ENCODE peak calls at places on chromosomes 7 and 10, in five cellular contexts. One of them, this sample, is unnamed.

GRCh38 chr10:71725998-71726672 is 6.6 kb upstream of the C10orf105 start:
- DNase-seq in IMR-90: peak
- DNase-seq in psoas muscle: no peak
- DNase-seq in AG10803: peak
- DNase-seq in Peyer's patch: no peak
- DNase-seq in this sample: no peak

GRCh38 chr7:106659369-106659962 is 1.5 kb downstream of the CCDC71L start:
- DNase-seq in IMR-90: peak
- DNase-seq in AG10803: peak
- DNase-seq in Peyer's patch: no peak
- DNase-seq in psoas muscle: no peak
- DNase-seq in this sample: peak

GRCh38 chr7:22480523-22481075 is 19.4 kb downstream of the STEAP1B start:
- DNase-seq in psoas muscle: no peak
- DNase-seq in AG10803: no peak
- DNase-seq in Peyer's patch: no peak
- DNase-seq in IMR-90: no peak
- DNase-seq in this sample: no peak

GRCh38 chr7:116316838-116317612 is 106.7 kb downstream of the TES start:
- DNase-seq in psoas muscle: peak
- DNase-seq in IMR-90: peak
- DNase-seq in Peyer's patch: no peak
- DNase-seq in AG10803: peak
- DNase-seq in this sample: peak

GRCh38 chr7:64559206-64559605 is 3.7 kb downstream of the ZNF680 start:
- DNase-seq in psoas muscle: peak
- DNase-seq in AG10803: peak
- DNase-seq in IMR-90: no peak
- DNase-seq in Peyer's patch: no peak
- DNase-seq in this sample: peak

GRCh38 chr10:26593896-26594295 is 103.6 kb upstream of the PDSS1 start:
- DNase-seq in AG10803: no peak
- DNase-seq in psoas muscle: no peak
- DNase-seq in IMR-90: no peak
- DNase-seq in Peyer's patch: no peak
- DNase-seq in this sample: no peak

GRCh38 chr7:12004547-12004946 is 172.5 kb upstream of the THSD7A start:
- DNase-seq in AG10803: no peak
- DNase-seq in IMR-90: no peak
- DNase-seq in psoas muscle: no peak
- DNase-seq in Peyer's patch: no peak
- DNase-seq in this sample: no peak

GRCh38 chr7:118826237-118826636 is 601.7 kb downstream of the ANKRD7 start:
- DNase-seq in AG10803: no peak
- DNase-seq in Peyer's patch: no peak
- DNase-seq in IMR-90: no peak
- DNase-seq in psoas muscle: no peak
- DNase-seq in this sample: no peak

GRCh38 chr7:26705567-26705966 is 158.8 kb downstream of the SKAP2 start:
- DNase-seq in psoas muscle: no peak
- DNase-seq in Peyer's patch: no peak
- DNase-seq in AG10803: peak
- DNase-seq in IMR-90: peak
- DNase-seq in this sample: peak

GRCh38 chr10:92740762-92741161 is 51.0 kb downstream of the HHEX start:
- DNase-seq in IMR-90: peak
- DNase-seq in psoas muscle: no peak
- DNase-seq in AG10803: peak
- DNase-seq in Peyer's patch: no peak
- DNase-seq in this sample: no peak

GRCh38 chr7:87564290-87564963 is 36.3 kb downstream of the ABCB1 start:
- DNase-seq in psoas muscle: no peak
- DNase-seq in AG10803: no peak
- DNase-seq in IMR-90: no peak
- DNase-seq in Peyer's patch: peak
- DNase-seq in this sample: no peak

GRCh38 chr10:124741922-124742417 is 2.2 kb downstream of the FAM53B start:
- DNase-seq in AG10803: no peak
- DNase-seq in IMR-90: no peak
- DNase-seq in psoas muscle: peak
- DNase-seq in Peyer's patch: no peak
- DNase-seq in this sample: no peak

GRCh38 chr7:131327049-131327625 is 539 bp upstream of the MKLN1 start:
- DNase-seq in AG10803: peak
- DNase-seq in IMR-90: peak
- DNase-seq in Peyer's patch: no peak
- DNase-seq in psoas muscle: no peak
- DNase-seq in this sample: peak

GRCh38 chr7:148540041-148540738 is 50.4 kb upstream of the C7orf33 start:
- DNase-seq in psoas muscle: peak
- DNase-seq in Peyer's patch: no peak
- DNase-seq in IMR-90: peak
- DNase-seq in AG10803: peak
- DNase-seq in this sample: peak

GRCh38 chr10:110556993-110557601 is 10.4 kb upstream of the SMC3 start:
- DNase-seq in psoas muscle: no peak
- DNase-seq in AG10803: peak
- DNase-seq in Peyer's patch: no peak
- DNase-seq in IMR-90: peak
- DNase-seq in this sample: peak

GRCh38 chr7:157541295-157541608 is 204.4 kb downstream of the DNAJB6 start:
- DNase-seq in Peyer's patch: peak
- DNase-seq in IMR-90: no peak
- DNase-seq in AG10803: no peak
- DNase-seq in psoas muscle: no peak
- DNase-seq in this sample: no peak

GRCh38 chr7:121480058-121480457 is 84.0 kb upstream of the FAM3C start:
- DNase-seq in psoas muscle: no peak
- DNase-seq in IMR-90: no peak
- DNase-seq in Peyer's patch: no peak
- DNase-seq in AG10803: no peak
- DNase-seq in this sample: no peak

GRCh38 chr7:150874401-150875198 is 22.3 kb downstream of the AOC1 start:
- DNase-seq in IMR-90: no peak
- DNase-seq in AG10803: no peak
- DNase-seq in Peyer's patch: no peak
- DNase-seq in psoas muscle: no peak
- DNase-seq in this sample: no peak

GRCh38 chr7:150879345-150879744 is 27.0 kb downstream of the AOC1 start:
- DNase-seq in AG10803: no peak
- DNase-seq in psoas muscle: no peak
- DNase-seq in Peyer's patch: no peak
- DNase-seq in IMR-90: no peak
- DNase-seq in this sample: no peak

GRCh38 chr7:150876817-150877526 is 24.7 kb downstream of the AOC1 start:
- DNase-seq in psoas muscle: no peak
- DNase-seq in AG10803: peak
- DNase-seq in IMR-90: peak
- DNase-seq in Peyer's patch: peak
- DNase-seq in this sample: peak

GRCh38 chr7:150877545-150877944 is 25.2 kb downstream of the AOC1 start:
- DNase-seq in IMR-90: no peak
- DNase-seq in psoas muscle: no peak
- DNase-seq in AG10803: no peak
- DNase-seq in Peyer's patch: no peak
- DNase-seq in this sample: no peak

DNA sequence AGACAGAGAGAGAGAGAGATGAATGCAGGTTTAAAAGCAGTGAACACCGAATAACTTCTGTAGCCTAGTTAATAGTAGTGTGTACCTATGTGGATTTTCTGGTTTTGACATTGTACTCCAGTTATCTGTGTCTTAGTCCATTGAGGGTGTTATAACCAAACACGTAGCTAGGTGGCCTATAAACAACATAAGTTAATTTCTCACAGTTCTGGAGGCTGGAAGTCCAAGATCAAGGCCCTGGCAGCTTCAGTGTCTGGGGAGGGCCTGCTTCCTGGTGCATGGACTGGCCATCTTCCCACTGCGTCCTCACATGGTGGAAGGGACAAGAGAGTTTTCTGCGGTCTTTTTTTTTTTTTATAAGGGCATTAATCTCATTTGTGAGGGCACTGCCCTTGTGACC is 23.5 kb downstream of the AOC1 start:
- DNase-seq in IMR-90: no peak
- DNase-seq in psoas muscle: no peak
- DNase-seq in Peyer's patch: no peak
- DNase-seq in AG10803: no peak
- DNase-seq in this sample: no peak
- TF ChIP-seq CTCF in IMR-90: no peak
- TF ChIP-seq CTCF in psoas muscle: no peak
- TF ChIP-seq CTCF in Peyer's patch: peak
- TF ChIP-seq CTCF in AG10803: peak
- TF ChIP-seq CTCF in this sample: no peak

GRCh38 chr7:79872171-79872570 is 262.5 kb upstream of the GNAI1 start:
- DNase-seq in AG10803: no peak
- DNase-seq in IMR-90: no peak
- DNase-seq in psoas muscle: no peak
- DNase-seq in Peyer's patch: no peak
- DNase-seq in this sample: no peak
- H3K4me3 ChIP-seq in AG10803: no peak
- H3K4me3 ChIP-seq in IMR-90: no peak
- H3K4me3 ChIP-seq in psoas muscle: no peak
- H3K4me3 ChIP-seq in Peyer's patch: no peak
- H3K4me3 ChIP-seq in this sample: no peak

GRCh38 chr10:102375250-102375649 is 20.3 kb upstream of the NFKB2 start:
- DNase-seq in AG10803: no peak
- DNase-seq in psoas muscle: no peak
- DNase-seq in IMR-90: no peak
- DNase-seq in Peyer's patch: no peak
- DNase-seq in this sample: no peak
- TF ChIP-seq CTCF in AG10803: peak
- TF ChIP-seq CTCF in psoas muscle: no peak
- TF ChIP-seq CTCF in IMR-90: peak
- TF ChIP-seq CTCF in Peyer's patch: no peak
- TF ChIP-seq CTCF in this sample: peak

GRCh38 chr7:128877756-128878120 is 15.1 kb downstream of the ATP6V1F start:
- DNase-seq in AG10803: no peak
- DNase-seq in psoas muscle: no peak
- DNase-seq in IMR-90: no peak
- DNase-seq in Peyer's patch: no peak
- DNase-seq in this sample: no peak
- H3K4me3 ChIP-seq in AG10803: no peak
- H3K4me3 ChIP-seq in psoas muscle: no peak
- H3K4me3 ChIP-seq in IMR-90: no peak
- H3K4me3 ChIP-seq in Peyer's patch: no peak
- H3K4me3 ChIP-seq in this sample: no peak

DNA sequence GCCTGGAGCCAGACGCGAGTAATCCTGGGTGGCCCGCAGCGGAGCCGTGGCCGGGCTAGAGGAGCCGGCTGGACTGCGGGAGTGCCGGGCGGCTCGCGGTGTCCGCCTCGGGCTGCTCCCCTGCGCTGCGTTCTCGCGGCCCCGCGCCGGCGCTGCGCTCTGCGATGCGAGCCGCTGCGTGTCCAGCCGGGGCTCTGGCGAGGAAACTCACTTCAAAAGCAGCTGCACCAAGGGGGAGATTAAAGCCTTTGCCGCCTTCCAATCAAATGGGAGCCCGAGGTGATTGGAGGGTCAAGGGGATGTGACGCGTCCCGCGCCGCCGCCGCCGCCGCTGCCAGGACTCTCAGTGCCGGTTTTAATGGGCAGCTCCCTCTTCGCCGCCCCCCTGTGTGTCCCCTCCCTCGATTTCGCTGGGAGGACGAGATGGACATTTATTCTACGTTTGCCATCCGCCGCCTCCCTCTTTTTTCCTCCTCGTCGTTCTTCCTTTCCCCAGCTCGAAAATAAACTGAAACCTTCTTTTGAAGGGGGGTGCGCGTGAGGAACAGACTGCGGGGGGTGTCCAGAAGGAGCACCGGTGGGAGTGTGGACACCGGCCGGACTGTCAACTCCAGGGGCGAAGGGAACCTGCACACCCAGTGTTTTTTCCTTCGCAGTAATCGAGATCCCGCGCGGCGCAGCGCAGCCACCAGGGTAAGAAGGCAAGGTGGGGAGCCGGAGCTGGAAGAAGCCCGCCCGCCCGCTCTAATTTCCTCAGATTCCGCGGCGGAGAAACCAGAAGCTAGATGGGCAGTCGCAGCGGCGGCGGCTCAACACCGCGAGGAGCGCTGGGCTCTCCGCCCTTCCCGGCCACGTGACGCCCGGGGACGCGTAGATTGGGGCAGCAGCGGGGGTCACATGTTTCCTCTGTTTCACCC is at the start of gene ZNF503:
- DNase-seq in Peyer's patch: peak
- DNase-seq in AG10803: peak
- DNase-seq in IMR-90: peak
- DNase-seq in psoas muscle: peak
- DNase-seq in this sample: peak
- TF ChIP-seq CTCF in Peyer's patch: peak
- TF ChIP-seq CTCF in AG10803: peak
- TF ChIP-seq CTCF in IMR-90: peak
- TF ChIP-seq CTCF in psoas muscle: no peak
- TF ChIP-seq CTCF in this sample: peak

GRCh38 chr7:124034754-124035100 is 1.9 kb upstream of the TMEM229A start:
- DNase-seq in Peyer's patch: no peak
- DNase-seq in IMR-90: no peak
- DNase-seq in psoas muscle: no peak
- DNase-seq in AG10803: no peak
- DNase-seq in this sample: no peak
- H3K4me3 ChIP-seq in Peyer's patch: no peak
- H3K4me3 ChIP-seq in IMR-90: no peak
- H3K4me3 ChIP-seq in psoas muscle: no peak
- H3K4me3 ChIP-seq in AG10803: no peak
- H3K4me3 ChIP-seq in this sample: no peak